ENCODE peak calls at places on chromosome 17, in seven cellular contexts. Z is psoas muscle, D is A673, S is fibroblast of pulmonary artery, U is bronchial epithelial cell, Q is stomach, H is AG04449. B is an unnamed sample.

GRCh38 chr17:36509272-36509985 is 22.9 kb downstream of the ZNHIT3 start:
- DNase-seq in S (no peak), Q (no peak), D (no peak), Z (no peak), H (no peak), U (no peak), B (no peak)

GRCh38 chr17:57915532-57915931 is 39.7 kb downstream of the CUEDC1 start:
- DNase-seq in U (no peak), Q (no peak), H (no peak), Z (no peak), D (no peak), S (no peak), B (no peak)

GRCh38 chr17:2102931-2103398 is 48.1 kb downstream of the HIC1 start:
- DNase-seq in S (peak; percentile 80), U (peak; percentile 88), H (no peak), Z (no peak), Q (no peak), D (peak; percentile 87), B (peak; percentile 81)

GRCh38 chr17:82461827-82462524 is 3.4 kb downstream of the NARF start:
- DNase-seq in S (no peak), Z (peak; percentile 38), D (no peak), U (peak; percentile 70), H (no peak), Q (peak; percentile 78), B (no peak)

GRCh38 chr17:17663160-17664072 is 17.8 kb upstream of the RAI1 start:
- DNase-seq in H (peak; percentile 83), D (peak; percentile 92), S (peak; percentile 96), Q (peak; percentile 44), Z (peak; percentile 56), U (peak; percentile 94), B (peak; percentile 91)

GRCh38 chr17:64736804-64737492 is 74.8 kb upstream of the SMURF2 start:
- DNase-seq in H (no peak), Q (peak; percentile 52), Z (no peak), D (peak; percentile 62), U (peak; percentile 49), S (peak; percentile 77), B (no peak)

GRCh38 chr17:17297217-17297616 is 6.0 kb upstream of the NT5M start:
- DNase-seq in Z (no peak), D (no peak), S (no peak), U (peak; percentile 56), H (peak; percentile 42), Q (no peak), B (no peak)

GRCh38 chr17:8681175-8681949 is 50.8 kb upstream of the MYH10 start:
- DNase-seq in D (peak; percentile 44), Q (no peak), S (peak; percentile 77), U (no peak), H (no peak), Z (no peak), B (peak; percentile 53)

GRCh38 chr17:30376621-30377452 is 1.9 kb upstream of the CPD start:
- DNase-seq in H (peak; percentile 44), Z (no peak), U (no peak), D (peak; percentile 96), S (peak; percentile 93), Q (no peak), B (peak; percentile 26)

GRCh38 chr17:49439305-49439672 is 24.6 kb upstream of the PHB1 start:
- DNase-seq in D (no peak), H (no peak), U (no peak), Q (no peak), S (no peak), Z (no peak), B (no peak)

GRCh38 chr17:58747674-58748073 is 8.0 kb upstream of the PPM1E start:
- DNase-seq in Z (no peak), S (no peak), H (no peak), D (no peak), Q (no peak), U (no peak), B (no peak)

GRCh38 chr17:83109793-83110645 is 30.6 kb downstream of the METRNL start:
- DNase-seq in U (peak; percentile 85), H (peak; percentile 78), S (peak; percentile 98), D (peak; percentile 94), Q (peak; percentile 89), Z (peak; percentile 83), B (peak; percentile 90)

GRCh38 chr17:49952912-49953497 is 16.0 kb upstream of the DLX4 start:
- DNase-seq in S (peak; percentile 11), Q (no peak), Z (no peak), D (no peak), U (no peak), H (no peak), B (no peak)

GRCh38 chr17:56083475-56083874 is 69.8 kb upstream of the ANKFN1 start:
- DNase-seq in Z (no peak), H (no peak), D (no peak), Q (no peak), U (no peak), S (no peak), B (no peak)

GRCh38 chr17:59838196-59838911 is 54.4 kb downstream of the TUBD1 start:
- DNase-seq in Q (no peak), H (no peak), Z (no peak), S (peak; percentile 66), U (no peak), D (peak; percentile 41), B (no peak)

GRCh38 chr17:19630651-19631050 is 17.9 kb upstream of the ALDH3A2 start:
- DNase-seq in D (no peak), Q (no peak), S (no peak), Z (no peak), H (no peak), U (peak; percentile 15), B (no peak)

GRCh38 chr17:58284613-58285421 is 4.1 kb upstream of the MPO start:
- DNase-seq in U (no peak), Z (no peak), Q (no peak), D (peak; percentile 29), S (no peak), H (no peak), B (no peak)

GRCh38 chr17:62778990-62779681 is 29.0 kb downstream of the MARCHF10 start:
- DNase-seq in H (peak; percentile 82), Q (peak; percentile 72), S (peak; percentile 88), Z (no peak), D (no peak), U (peak; percentile 99), B (peak; percentile 94)
- H3K4me3 ChIP-seq in H (peak overlapping the region; percentile 19), Q (no peak overlapping the region), S (no peak overlapping the region), Z (no peak overlapping the region), D (no peak overlapping the region), U (no peak overlapping the region), B (no peak overlapping the region)

GRCh38 chr17:41793749-41794602 is 7.5 kb upstream of the JUP start:
- DNase-seq in H (no peak), D (no peak), U (no peak), S (peak; percentile 48), Q (no peak), Z (no peak), B (no peak)
- H3K4me3 ChIP-seq in H (no peak overlapping the region), D (no peak overlapping the region), U (peak overlapping the region; percentile 24), S (no peak overlapping the region), Q (no peak overlapping the region), Z (no peak overlapping the region), B (no peak overlapping the region)

DNA sequence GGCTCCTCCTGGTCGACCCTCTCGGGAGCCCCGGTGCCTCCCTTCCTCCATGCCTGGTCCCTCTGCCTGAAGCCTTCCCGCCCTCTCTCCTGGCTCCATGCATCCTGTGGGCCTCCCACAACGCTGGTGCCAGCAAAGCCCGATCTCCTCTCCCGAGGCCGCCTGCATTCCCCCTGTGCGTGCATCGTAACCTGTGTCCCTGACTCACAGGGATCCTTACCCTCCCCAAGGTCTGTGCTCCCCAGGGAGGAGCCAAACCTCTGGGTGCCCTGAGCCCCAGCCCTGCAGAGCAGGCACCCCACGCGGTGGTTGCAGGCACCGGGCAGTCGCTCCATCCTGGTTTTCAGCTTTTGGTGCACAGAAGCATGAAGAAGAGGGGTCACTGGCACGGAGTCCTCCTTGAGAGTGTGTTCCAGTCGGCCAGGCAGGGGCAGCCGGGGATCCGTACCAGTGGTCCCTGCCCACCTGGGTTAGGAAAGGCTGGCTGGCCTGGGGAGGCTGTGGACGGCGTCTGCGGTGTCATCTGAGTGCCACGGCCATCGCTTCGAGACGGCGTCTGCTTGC is 1.8 kb upstream of the ENPP7 start:
- DNase-seq in U (no peak), H (no peak), D (no peak), S (no peak), Z (no peak), Q (no peak), B (no peak)
- H3K4me3 ChIP-seq in U (no peak overlapping the region), H (no peak overlapping the region), D (no peak overlapping the region), S (no peak overlapping the region), Z (peak overlapping the region; percentile 58), Q (peak overlapping the region; percentile 48), B (no peak overlapping the region)

GRCh38 chr17:266701-267656 is 85.5 kb upstream of the DOC2B start:
- DNase-seq in S (no peak), D (peak; percentile 12), U (no peak), Z (peak; percentile 74), H (no peak), Q (peak; percentile 23), B (no peak)
- H3K4me3 ChIP-seq in S (no peak overlapping the region), D (no peak overlapping the region), U (no peak overlapping the region), Z (peak overlapping the region; percentile 41), H (no peak overlapping the region), Q (no peak overlapping the region), B (no peak overlapping the region)

DNA sequence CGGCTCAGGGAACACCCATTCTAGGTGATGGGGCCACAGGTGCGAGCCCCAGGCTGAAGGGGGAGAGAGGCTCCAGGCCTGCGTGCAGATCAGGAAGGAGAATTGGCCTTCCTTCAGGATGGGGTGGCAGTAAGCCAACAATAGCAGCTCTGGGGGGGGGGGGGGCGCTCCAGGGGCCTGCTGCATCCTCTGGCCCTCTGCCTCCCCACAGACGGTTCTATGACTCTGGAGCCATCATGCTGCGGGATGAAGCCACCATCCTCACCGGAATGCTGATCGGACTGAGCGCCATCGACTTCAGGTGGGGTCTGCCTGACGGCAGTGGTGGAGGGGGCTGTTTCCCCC is 6.1 kb downstream of the RUNDC3A start:
- DNase-seq in H (no peak), Z (no peak), U (no peak), D (no peak), Q (no peak), S (no peak), B (no peak)
- H3K4me3 ChIP-seq in H (no peak overlapping the region), Z (peak overlapping the region; percentile 45), U (no peak overlapping the region), D (no peak overlapping the region), Q (no peak overlapping the region), S (no peak overlapping the region), B (no peak overlapping the region)

GRCh38 chr17:73465851-73466250 is 154.1 kb upstream of the CDC42EP4 start:
- DNase-seq in H (no peak), S (no peak), U (no peak), D (peak; percentile 64), Q (no peak), Z (no peak), B (no peak)
- H3K4me3 ChIP-seq in H (no peak overlapping the region), S (no peak overlapping the region), U (no peak overlapping the region), D (no peak overlapping the region), Q (no peak overlapping the region), Z (no peak overlapping the region), B (no peak overlapping the region)